ENCODE peak calls at places on chromosomes 11 and 22, in six cellular contexts. One of them, this sample, is unnamed.
A peak's percentile ranks its signal among the peaks of the same experiment; 100 is the strongest.

GRCh38 chr11:67031791-67032561 is 9.0 kb downstream of the SYT12 start:
- DNase-seq in body of pancreas: no peak
- DNase-seq in upper lobe of left lung: no peak
- DNase-seq in Peyer's patch: no peak
- DNase-seq in IMR-90: peak; percentile 80
- DNase-seq in stomach: no peak
- DNase-seq in this sample: no peak

GRCh38 chr11:69298778-69299461 is 5.0 kb downstream of the MYEOV start:
- DNase-seq in body of pancreas: no peak
- DNase-seq in upper lobe of left lung: no peak
- DNase-seq in Peyer's patch: no peak
- DNase-seq in IMR-90: peak; percentile 48
- DNase-seq in stomach: no peak
- DNase-seq in this sample: no peak

GRCh38 chr22:22940961-22941605 is 53.5 kb downstream of the IGLL5 start:
- DNase-seq in body of pancreas: no peak
- DNase-seq in upper lobe of left lung: peak; percentile 5
- DNase-seq in Peyer's patch: peak; percentile 31
- DNase-seq in IMR-90: no peak
- DNase-seq in stomach: peak; percentile 17
- DNase-seq in this sample: peak; percentile 59

GRCh38 chr11:27557223-27557622 is 50.7 kb upstream of the LIN7C start:
- DNase-seq in body of pancreas: no peak
- DNase-seq in upper lobe of left lung: no peak
- DNase-seq in Peyer's patch: no peak
- DNase-seq in IMR-90: peak; percentile 73
- DNase-seq in stomach: no peak
- DNase-seq in this sample: no peak

GRCh38 chr11:88367310-88367709 is 29.8 kb upstream of the CTSC start:
- DNase-seq in body of pancreas: no peak
- DNase-seq in upper lobe of left lung: no peak
- DNase-seq in Peyer's patch: no peak
- DNase-seq in IMR-90: no peak
- DNase-seq in stomach: no peak
- DNase-seq in this sample: no peak

GRCh38 chr11:70729949-70730348 is 331.6 kb downstream of the CTTN start:
- DNase-seq in body of pancreas: no peak
- DNase-seq in upper lobe of left lung: no peak
- DNase-seq in Peyer's patch: no peak
- DNase-seq in IMR-90: no peak
- DNase-seq in stomach: peak; percentile 52
- DNase-seq in this sample: no peak

GRCh38 chr22:44460287-44461082 is 37.5 kb downstream of the RTL6 start:
- DNase-seq in body of pancreas: peak; percentile 0
- DNase-seq in upper lobe of left lung: no peak
- DNase-seq in Peyer's patch: no peak
- DNase-seq in IMR-90: no peak
- DNase-seq in stomach: peak; percentile 9
- DNase-seq in this sample: no peak

GRCh38 chr11:29306527-29306926 is 710.3 kb downstream of the KCNA4 start:
- DNase-seq in body of pancreas: no peak
- DNase-seq in upper lobe of left lung: no peak
- DNase-seq in Peyer's patch: no peak
- DNase-seq in IMR-90: peak; percentile 94
- DNase-seq in stomach: no peak
- DNase-seq in this sample: no peak

GRCh38 chr22:45548991-45549736 is 46.5 kb downstream of the FBLN1 start:
- DNase-seq in body of pancreas: no peak
- DNase-seq in upper lobe of left lung: peak; percentile 41
- DNase-seq in Peyer's patch: peak; percentile 74
- DNase-seq in IMR-90: peak; percentile 94
- DNase-seq in stomach: peak; percentile 46
- DNase-seq in this sample: peak; percentile 82

GRCh38 chr11:2302280-2302843 is 549 bp downstream of the TSPAN32 start:
- DNase-seq in body of pancreas: no peak
- DNase-seq in upper lobe of left lung: no peak
- DNase-seq in Peyer's patch: no peak
- DNase-seq in IMR-90: no peak
- DNase-seq in stomach: no peak
- DNase-seq in this sample: peak; percentile 87

GRCh38 chr11:124277809-124278208 is 21.6 kb downstream of the OR8G5 start:
- DNase-seq in body of pancreas: no peak
- DNase-seq in upper lobe of left lung: no peak
- DNase-seq in Peyer's patch: no peak
- DNase-seq in IMR-90: no peak
- DNase-seq in stomach: no peak
- DNase-seq in this sample: no peak

GRCh38 chr11:114171257-114172054 is 111.9 kb downstream of the ZBTB16 start:
- DNase-seq in body of pancreas: peak; percentile 90
- DNase-seq in upper lobe of left lung: peak; percentile 85
- DNase-seq in Peyer's patch: peak; percentile 93
- DNase-seq in IMR-90: no peak
- DNase-seq in stomach: peak; percentile 77
- DNase-seq in this sample: peak; percentile 78

GRCh38 chr11:2094354-2095197 is 44.6 kb downstream of the IGF2 start:
- DNase-seq in body of pancreas: no peak
- DNase-seq in upper lobe of left lung: no peak
- DNase-seq in Peyer's patch: peak; percentile 37
- DNase-seq in IMR-90: no peak
- DNase-seq in stomach: no peak
- DNase-seq in this sample: no peak

GRCh38 chr11:34501962-34502361 is 11.6 kb downstream of the ELF5 start:
- DNase-seq in body of pancreas: no peak
- DNase-seq in upper lobe of left lung: peak; percentile 75
- DNase-seq in Peyer's patch: no peak
- DNase-seq in IMR-90: no peak
- DNase-seq in stomach: peak; percentile 29
- DNase-seq in this sample: no peak

GRCh38 chr11:33525789-33526188 is 174.8 kb downstream of the C11orf91 start:
- DNase-seq in body of pancreas: no peak
- DNase-seq in upper lobe of left lung: no peak
- DNase-seq in Peyer's patch: no peak
- DNase-seq in IMR-90: no peak
- DNase-seq in stomach: no peak
- DNase-seq in this sample: no peak

GRCh38 chr22:48567213-48567975 is 1260.3 kb downstream of the BRD1 start:
- DNase-seq in body of pancreas: no peak
- DNase-seq in upper lobe of left lung: no peak
- DNase-seq in Peyer's patch: no peak
- DNase-seq in IMR-90: no peak
- DNase-seq in stomach: no peak
- DNase-seq in this sample: no peak

GRCh38 chr11:68541983-68542382 is 81.4 kb downstream of the PPP6R3 start:
- DNase-seq in body of pancreas: no peak
- DNase-seq in upper lobe of left lung: no peak
- DNase-seq in Peyer's patch: no peak
- DNase-seq in IMR-90: no peak
- DNase-seq in stomach: no peak
- DNase-seq in this sample: no peak

GRCh38 chr22:36194971-36195370 is 6.6 kb downstream of the APOL4 start:
- DNase-seq in body of pancreas: peak; percentile 34
- DNase-seq in upper lobe of left lung: peak; percentile 66
- DNase-seq in Peyer's patch: peak; percentile 80
- DNase-seq in IMR-90: peak; percentile 77
- DNase-seq in stomach: peak; percentile 57
- DNase-seq in this sample: peak; percentile 86

GRCh38 chr11:127966821-127967220 is 620.5 kb downstream of the ETS1 start:
- DNase-seq in body of pancreas: no peak
- DNase-seq in upper lobe of left lung: no peak
- DNase-seq in Peyer's patch: no peak
- DNase-seq in IMR-90: no peak
- DNase-seq in stomach: no peak
- DNase-seq in this sample: no peak

GRCh38 chr11:1557904-1558831 is 13.9 kb downstream of the DUSP8 start:
- DNase-seq in body of pancreas: peak; percentile 64
- DNase-seq in upper lobe of left lung: peak; percentile 52
- DNase-seq in Peyer's patch: no peak
- DNase-seq in IMR-90: peak; percentile 84
- DNase-seq in stomach: peak; percentile 52
- DNase-seq in this sample: no peak

GRCh38 chr22:46055176-46055850 is 78.4 kb upstream of the WNT7B start:
- DNase-seq in body of pancreas: peak; percentile 61
- DNase-seq in upper lobe of left lung: peak; percentile 48
- DNase-seq in Peyer's patch: peak; percentile 58
- DNase-seq in IMR-90: no peak
- DNase-seq in stomach: peak; percentile 72
- DNase-seq in this sample: peak; percentile 90

GRCh38 chr22:42711895-42712837 is 8.5 kb downstream of the A4GALT start:
- DNase-seq in body of pancreas: no peak
- DNase-seq in upper lobe of left lung: peak; percentile 70
- DNase-seq in Peyer's patch: no peak
- DNase-seq in IMR-90: no peak
- DNase-seq in stomach: peak; percentile 60
- DNase-seq in this sample: no peak

GRCh38 chr11:7677801-7678201 is 4.5 kb upstream of the CYB5R2 start:
- DNase-seq in body of pancreas: no peak
- DNase-seq in upper lobe of left lung: no peak
- DNase-seq in Peyer's patch: no peak
- DNase-seq in IMR-90: peak; percentile 5
- DNase-seq in stomach: no peak
- DNase-seq in this sample: no peak

GRCh38 chr11:128803440-128803839 is 63.7 kb downstream of the KCNJ1 start:
- DNase-seq in body of pancreas: no peak
- DNase-seq in upper lobe of left lung: peak; percentile 30
- DNase-seq in Peyer's patch: no peak
- DNase-seq in IMR-90: no peak
- DNase-seq in stomach: no peak
- DNase-seq in this sample: no peak

GRCh38 chr11:132895340-132895739 is 637.0 kb downstream of the OPCML start:
- DNase-seq in body of pancreas: no peak
- DNase-seq in upper lobe of left lung: no peak
- DNase-seq in Peyer's patch: no peak
- DNase-seq in IMR-90: peak; percentile 96
- DNase-seq in stomach: no peak
- DNase-seq in this sample: no peak

GRCh38 chr22:27476729-27477128 is 324.8 kb downstream of the MN1 start:
- DNase-seq in body of pancreas: no peak
- DNase-seq in upper lobe of left lung: no peak
- DNase-seq in Peyer's patch: no peak
- DNase-seq in IMR-90: peak; percentile 83
- DNase-seq in stomach: no peak
- DNase-seq in this sample: no peak

GRCh38 chr22:32701021-32701420 is 100.5 kb upstream of the TIMP3 start:
- DNase-seq in body of pancreas: no peak
- DNase-seq in upper lobe of left lung: no peak
- DNase-seq in Peyer's patch: no peak
- DNase-seq in IMR-90: peak; percentile 37
- DNase-seq in stomach: no peak
- DNase-seq in this sample: no peak

GRCh38 chr11:60378359-60378758 is at the start of gene MS4A7:
- DNase-seq in body of pancreas: no peak
- DNase-seq in upper lobe of left lung: peak; percentile 49
- DNase-seq in Peyer's patch: peak; percentile 83
- DNase-seq in IMR-90: no peak
- DNase-seq in stomach: no peak
- DNase-seq in this sample: peak; percentile 24
- TF ChIP-seq POLR2A in body of pancreas: peak; percentile 68
- TF ChIP-seq POLR2A in upper lobe of left lung: peak; percentile 37
- TF ChIP-seq POLR2A in Peyer's patch: no peak
- TF ChIP-seq POLR2A in IMR-90: no peak
- TF ChIP-seq POLR2A in stomach: no peak
- TF ChIP-seq POLR2A in this sample: no peak

DNA sequence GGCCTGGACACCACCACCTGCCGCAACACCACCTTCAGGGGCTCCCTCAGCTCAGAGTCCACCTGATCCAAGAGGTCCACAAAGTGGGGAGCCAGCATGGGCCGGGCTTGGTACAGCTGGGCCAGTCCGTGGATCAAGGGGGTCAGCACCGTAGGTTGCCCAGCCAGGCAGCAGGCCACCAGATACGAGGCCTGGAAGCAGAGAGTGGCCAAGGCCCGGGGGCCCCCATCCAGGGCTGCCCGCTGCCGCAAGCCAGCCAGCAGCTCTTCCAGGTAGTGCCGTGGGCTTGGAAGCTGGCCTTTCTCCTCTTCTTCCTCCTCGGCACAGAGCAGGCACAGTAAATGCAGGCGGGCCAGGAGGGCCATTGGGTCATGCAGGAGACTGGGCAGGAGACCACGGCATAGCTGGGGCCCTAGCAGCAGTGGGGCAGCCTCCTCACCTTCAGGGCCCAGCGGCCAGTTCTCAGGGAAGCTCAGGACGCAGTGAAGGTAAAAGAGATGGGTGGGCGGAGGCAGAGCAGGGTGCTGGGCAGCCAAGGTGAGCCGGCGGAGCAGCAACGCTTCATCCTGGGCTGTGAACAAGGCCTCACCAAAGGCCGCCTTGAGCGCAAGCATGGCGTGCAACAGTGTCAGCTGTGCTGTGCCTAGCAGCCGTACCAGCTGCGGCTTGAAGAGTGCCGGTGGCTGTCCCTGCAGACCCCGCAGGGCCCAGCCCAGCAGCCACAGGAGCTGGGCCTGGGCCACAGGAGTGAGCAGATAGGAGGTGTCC is 1.7 kb downstream of the AP5B1 start:
- DNase-seq in body of pancreas: no peak
- DNase-seq in upper lobe of left lung: no peak
- DNase-seq in Peyer's patch: no peak
- DNase-seq in IMR-90: no peak
- DNase-seq in stomach: peak; percentile 22
- DNase-seq in this sample: peak; percentile 82
- H3K4me3 ChIP-seq in body of pancreas: peak overlapping the region; percentile 87
- H3K4me3 ChIP-seq in upper lobe of left lung: peak overlapping the region; percentile 80
- H3K4me3 ChIP-seq in Peyer's patch: peak overlapping the region; percentile 96
- H3K4me3 ChIP-seq in IMR-90: no peak overlapping the region
- H3K4me3 ChIP-seq in stomach: peak overlapping the region; percentile 97
- H3K4me3 ChIP-seq in this sample: no peak overlapping the region

GRCh38 chr22:31085928-31086327 is 4.8 kb downstream of the SMTN start:
- DNase-seq in body of pancreas: no peak
- DNase-seq in upper lobe of left lung: no peak
- DNase-seq in Peyer's patch: no peak
- DNase-seq in IMR-90: no peak
- DNase-seq in stomach: no peak
- DNase-seq in this sample: no peak

GRCh38 chr22:31083923-31084810 is 3.0 kb downstream of the SMTN start:
- DNase-seq in body of pancreas: no peak
- DNase-seq in upper lobe of left lung: no peak
- DNase-seq in Peyer's patch: no peak
- DNase-seq in IMR-90: no peak
- DNase-seq in stomach: no peak
- DNase-seq in this sample: no peak

GRCh38 chr22:31086703-31087330 is 5.7 kb downstream of the SMTN start:
- DNase-seq in body of pancreas: no peak
- DNase-seq in upper lobe of left lung: no peak
- DNase-seq in Peyer's patch: no peak
- DNase-seq in IMR-90: no peak
- DNase-seq in stomach: no peak
- DNase-seq in this sample: no peak

GRCh38 chr22:31084811-31085492 is 3.8 kb downstream of the SMTN start:
- DNase-seq in body of pancreas: peak; percentile 78
- DNase-seq in upper lobe of left lung: peak; percentile 94
- DNase-seq in Peyer's patch: peak; percentile 95
- DNase-seq in IMR-90: peak; percentile 75
- DNase-seq in stomach: peak; percentile 91
- DNase-seq in this sample: peak; percentile 98

GRCh38 chr22:31085493-31085824 is 4.3 kb downstream of the SMTN start:
- DNase-seq in body of pancreas: peak; percentile 43
- DNase-seq in upper lobe of left lung: no peak
- DNase-seq in Peyer's patch: no peak
- DNase-seq in IMR-90: no peak
- DNase-seq in stomach: no peak
- DNase-seq in this sample: peak; percentile 35
- TF ChIP-seq CTCF in body of pancreas: no peak
- TF ChIP-seq CTCF in upper lobe of left lung: no peak
- TF ChIP-seq CTCF in Peyer's patch: no peak
- TF ChIP-seq CTCF in IMR-90: no peak
- TF ChIP-seq CTCF in stomach: no peak
- TF ChIP-seq CTCF in this sample: no peak

GRCh38 chr11:72222907-72223614 is 1.5 kb upstream of the INPPL1 start:
- DNase-seq in body of pancreas: peak; percentile 95
- DNase-seq in upper lobe of left lung: peak; percentile 98
- DNase-seq in Peyer's patch: peak; percentile 98
- DNase-seq in IMR-90: peak; percentile 88
- DNase-seq in stomach: peak; percentile 96
- DNase-seq in this sample: peak; percentile 98
- TF ChIP-seq POLR2A in body of pancreas: peak; percentile 84
- TF ChIP-seq POLR2A in upper lobe of left lung: no peak
- TF ChIP-seq POLR2A in Peyer's patch: peak; percentile 49
- TF ChIP-seq POLR2A in IMR-90: no peak
- TF ChIP-seq POLR2A in stomach: no peak
- TF ChIP-seq POLR2A in this sample: no peak